ENCODE peak calls at places on chromosomes 7 and 10, in seven cellular contexts. One of them, this sample, is unnamed.

GRCh38 chr10:110698782-110699201 is 54.7 kb downstream of the RBM20 start:
- DNase-seq in endothelial cell of umbilical vein: no peak
- DNase-seq in CD8-positive, alpha-beta T cell: no peak
- DNase-seq in astrocyte of the spinal cord: no peak
- DNase-seq in brain microvascular endothelial cell: no peak
- DNase-seq in fibroblast of lung: peak; percentile 21
- DNase-seq in lower lobe of right lung: no peak
- DNase-seq in this sample: no peak

GRCh38 chr7:50564171-50564570 is 1.0 kb downstream of the DDC start:
- DNase-seq in endothelial cell of umbilical vein: no peak
- DNase-seq in brain microvascular endothelial cell: no peak
- DNase-seq in fibroblast of lung: no peak
- DNase-seq in lower lobe of right lung: no peak
- DNase-seq in CD8-positive, alpha-beta T cell: no peak
- DNase-seq in astrocyte of the spinal cord: no peak
- DNase-seq in this sample: no peak

GRCh38 chr7:48402721-48403120 is 231.5 kb downstream of the ABCA13 start:
- DNase-seq in brain microvascular endothelial cell: no peak
- DNase-seq in astrocyte of the spinal cord: no peak
- DNase-seq in fibroblast of lung: no peak
- DNase-seq in CD8-positive, alpha-beta T cell: no peak
- DNase-seq in lower lobe of right lung: no peak
- DNase-seq in endothelial cell of umbilical vein: no peak
- DNase-seq in this sample: no peak

GRCh38 chr10:46245381-46245900 is 41.4 kb upstream of the ANTXRL start:
- DNase-seq in astrocyte of the spinal cord: no peak
- DNase-seq in endothelial cell of umbilical vein: no peak
- DNase-seq in fibroblast of lung: no peak
- DNase-seq in lower lobe of right lung: no peak
- DNase-seq in CD8-positive, alpha-beta T cell: no peak
- DNase-seq in brain microvascular endothelial cell: no peak
- DNase-seq in this sample: no peak

GRCh38 chr7:99079104-99079503 is 64.8 kb downstream of the SMURF1 start:
- DNase-seq in astrocyte of the spinal cord: no peak
- DNase-seq in lower lobe of right lung: peak; percentile 52
- DNase-seq in fibroblast of lung: no peak
- DNase-seq in endothelial cell of umbilical vein: no peak
- DNase-seq in brain microvascular endothelial cell: no peak
- DNase-seq in CD8-positive, alpha-beta T cell: no peak
- DNase-seq in this sample: no peak

GRCh38 chr10:124264271-124264670 is 154.5 kb downstream of the OAT start:
- DNase-seq in fibroblast of lung: no peak
- DNase-seq in lower lobe of right lung: peak; percentile 39
- DNase-seq in endothelial cell of umbilical vein: no peak
- DNase-seq in astrocyte of the spinal cord: no peak
- DNase-seq in CD8-positive, alpha-beta T cell: no peak
- DNase-seq in brain microvascular endothelial cell: no peak
- DNase-seq in this sample: no peak

GRCh38 chr7:44534501-44534900 is 6.6 kb downstream of the NPC1L1 start:
- DNase-seq in CD8-positive, alpha-beta T cell: peak; percentile 48
- DNase-seq in brain microvascular endothelial cell: no peak
- DNase-seq in fibroblast of lung: no peak
- DNase-seq in lower lobe of right lung: no peak
- DNase-seq in astrocyte of the spinal cord: peak; percentile 6
- DNase-seq in endothelial cell of umbilical vein: peak; percentile 21
- DNase-seq in this sample: peak; percentile 25

GRCh38 chr7:128166603-128167315 is 74.3 kb upstream of the LEP start:
- DNase-seq in brain microvascular endothelial cell: no peak
- DNase-seq in endothelial cell of umbilical vein: no peak
- DNase-seq in astrocyte of the spinal cord: peak; percentile 3
- DNase-seq in CD8-positive, alpha-beta T cell: no peak
- DNase-seq in lower lobe of right lung: no peak
- DNase-seq in fibroblast of lung: peak; percentile 13
- DNase-seq in this sample: no peak

GRCh38 chr7:14698239-14698638 is 204.3 kb downstream of the DGKB start:
- DNase-seq in endothelial cell of umbilical vein: peak; percentile 29
- DNase-seq in lower lobe of right lung: no peak
- DNase-seq in CD8-positive, alpha-beta T cell: no peak
- DNase-seq in brain microvascular endothelial cell: no peak
- DNase-seq in fibroblast of lung: no peak
- DNase-seq in astrocyte of the spinal cord: peak; percentile 24
- DNase-seq in this sample: peak; percentile 14

GRCh38 chr10:21638681-21639080 is 104.6 kb downstream of the MLLT10 start:
- DNase-seq in brain microvascular endothelial cell: no peak
- DNase-seq in lower lobe of right lung: no peak
- DNase-seq in fibroblast of lung: peak; percentile 4
- DNase-seq in endothelial cell of umbilical vein: no peak
- DNase-seq in astrocyte of the spinal cord: no peak
- DNase-seq in CD8-positive, alpha-beta T cell: no peak
- DNase-seq in this sample: peak; percentile 2

GRCh38 chr10:100174699-100175677 is 10.8 kb downstream of the ERLIN1 start:
- DNase-seq in astrocyte of the spinal cord: no peak
- DNase-seq in brain microvascular endothelial cell: no peak
- DNase-seq in lower lobe of right lung: no peak
- DNase-seq in endothelial cell of umbilical vein: no peak
- DNase-seq in CD8-positive, alpha-beta T cell: no peak
- DNase-seq in fibroblast of lung: no peak
- DNase-seq in this sample: no peak

GRCh38 chr10:17029581-17030271 is 99.9 kb downstream of the CUBN start:
- DNase-seq in fibroblast of lung: peak; percentile 90
- DNase-seq in brain microvascular endothelial cell: peak; percentile 93
- DNase-seq in astrocyte of the spinal cord: peak; percentile 86
- DNase-seq in lower lobe of right lung: peak; percentile 77
- DNase-seq in endothelial cell of umbilical vein: peak; percentile 96
- DNase-seq in CD8-positive, alpha-beta T cell: peak; percentile 77
- DNase-seq in this sample: peak; percentile 90

GRCh38 chr7:196778-197321 is 4.5 kb downstream of the FAM20C start:
- DNase-seq in lower lobe of right lung: no peak
- DNase-seq in fibroblast of lung: no peak
- DNase-seq in astrocyte of the spinal cord: no peak
- DNase-seq in CD8-positive, alpha-beta T cell: no peak
- DNase-seq in brain microvascular endothelial cell: no peak
- DNase-seq in endothelial cell of umbilical vein: no peak
- DNase-seq in this sample: no peak

GRCh38 chr7:43869898-43870240 is 552 bp upstream of the MRPS24 start:
- DNase-seq in endothelial cell of umbilical vein: no peak
- DNase-seq in brain microvascular endothelial cell: peak; percentile 87
- DNase-seq in fibroblast of lung: peak; percentile 95
- DNase-seq in lower lobe of right lung: no peak
- DNase-seq in astrocyte of the spinal cord: peak; percentile 88
- DNase-seq in CD8-positive, alpha-beta T cell: no peak
- DNase-seq in this sample: peak; percentile 92

GRCh38 chr10:11150255-11150731 is 132.6 kb downstream of the CELF2 start:
- DNase-seq in lower lobe of right lung: no peak
- DNase-seq in astrocyte of the spinal cord: no peak
- DNase-seq in CD8-positive, alpha-beta T cell: peak; percentile 62
- DNase-seq in endothelial cell of umbilical vein: peak; percentile 39
- DNase-seq in brain microvascular endothelial cell: no peak
- DNase-seq in fibroblast of lung: no peak
- DNase-seq in this sample: no peak

GRCh38 chr10:90718185-90718584 is 139.7 kb downstream of the HTR7 start:
- DNase-seq in brain microvascular endothelial cell: peak; percentile 12
- DNase-seq in lower lobe of right lung: no peak
- DNase-seq in astrocyte of the spinal cord: peak; percentile 18
- DNase-seq in endothelial cell of umbilical vein: no peak
- DNase-seq in fibroblast of lung: peak; percentile 10
- DNase-seq in CD8-positive, alpha-beta T cell: no peak
- DNase-seq in this sample: peak; percentile 19

GRCh38 chr7:18974803-18975202 is 142.6 kb downstream of the TWIST1 start:
- DNase-seq in endothelial cell of umbilical vein: no peak
- DNase-seq in astrocyte of the spinal cord: peak; percentile 57
- DNase-seq in brain microvascular endothelial cell: peak; percentile 24
- DNase-seq in lower lobe of right lung: no peak
- DNase-seq in CD8-positive, alpha-beta T cell: no peak
- DNase-seq in fibroblast of lung: peak; percentile 75
- DNase-seq in this sample: peak; percentile 75

GRCh38 chr7:64876792-64877713 is 26.0 kb upstream of the ZNF273 start:
- DNase-seq in endothelial cell of umbilical vein: no peak
- DNase-seq in lower lobe of right lung: peak; percentile 68
- DNase-seq in CD8-positive, alpha-beta T cell: peak; percentile 75
- DNase-seq in astrocyte of the spinal cord: no peak
- DNase-seq in brain microvascular endothelial cell: peak; percentile 20
- DNase-seq in fibroblast of lung: peak; percentile 16
- DNase-seq in this sample: peak; percentile 24

GRCh38 chr7:130907439-130907838 is 173.4 kb upstream of the KLF14 start:
- DNase-seq in CD8-positive, alpha-beta T cell: no peak
- DNase-seq in lower lobe of right lung: no peak
- DNase-seq in brain microvascular endothelial cell: no peak
- DNase-seq in fibroblast of lung: peak; percentile 65
- DNase-seq in endothelial cell of umbilical vein: no peak
- DNase-seq in astrocyte of the spinal cord: no peak
- DNase-seq in this sample: no peak
- H3K4me3 ChIP-seq in CD8-positive, alpha-beta T cell: no peak overlapping the region
- H3K4me3 ChIP-seq in lower lobe of right lung: no peak overlapping the region
- H3K4me3 ChIP-seq in brain microvascular endothelial cell: no peak overlapping the region
- H3K4me3 ChIP-seq in fibroblast of lung: no peak overlapping the region
- H3K4me3 ChIP-seq in endothelial cell of umbilical vein: no peak overlapping the region
- H3K4me3 ChIP-seq in astrocyte of the spinal cord: peak overlapping the region; percentile 12
- H3K4me3 ChIP-seq in this sample: peak overlapping the region; percentile 28

GRCh38 chr7:33965116-33965827 is 59.9 kb downstream of the BMPER start:
- DNase-seq in astrocyte of the spinal cord: no peak
- DNase-seq in endothelial cell of umbilical vein: no peak
- DNase-seq in CD8-positive, alpha-beta T cell: no peak
- DNase-seq in lower lobe of right lung: no peak
- DNase-seq in brain microvascular endothelial cell: no peak
- DNase-seq in fibroblast of lung: peak; percentile 39
- DNase-seq in this sample: peak; percentile 82
- TF ChIP-seq CTCF in astrocyte of the spinal cord: no peak
- TF ChIP-seq CTCF in endothelial cell of umbilical vein: no peak
- TF ChIP-seq CTCF in CD8-positive, alpha-beta T cell: no peak
- TF ChIP-seq CTCF in lower lobe of right lung: no peak
- TF ChIP-seq CTCF in brain microvascular endothelial cell: no peak
- TF ChIP-seq CTCF in fibroblast of lung: no peak
- TF ChIP-seq CTCF in this sample: no peak

GRCh38 chr7:111240371-111240770 is 149.4 kb downstream of the LRRN3 start:
- DNase-seq in CD8-positive, alpha-beta T cell: no peak
- DNase-seq in endothelial cell of umbilical vein: no peak
- DNase-seq in fibroblast of lung: no peak
- DNase-seq in brain microvascular endothelial cell: no peak
- DNase-seq in astrocyte of the spinal cord: no peak
- DNase-seq in lower lobe of right lung: no peak
- DNase-seq in this sample: no peak
- H3K4me3 ChIP-seq in CD8-positive, alpha-beta T cell: no peak overlapping the region
- H3K4me3 ChIP-seq in endothelial cell of umbilical vein: no peak overlapping the region
- H3K4me3 ChIP-seq in fibroblast of lung: no peak overlapping the region
- H3K4me3 ChIP-seq in brain microvascular endothelial cell: no peak overlapping the region
- H3K4me3 ChIP-seq in astrocyte of the spinal cord: no peak overlapping the region
- H3K4me3 ChIP-seq in lower lobe of right lung: no peak overlapping the region
- H3K4me3 ChIP-seq in this sample: no peak overlapping the region

DNA sequence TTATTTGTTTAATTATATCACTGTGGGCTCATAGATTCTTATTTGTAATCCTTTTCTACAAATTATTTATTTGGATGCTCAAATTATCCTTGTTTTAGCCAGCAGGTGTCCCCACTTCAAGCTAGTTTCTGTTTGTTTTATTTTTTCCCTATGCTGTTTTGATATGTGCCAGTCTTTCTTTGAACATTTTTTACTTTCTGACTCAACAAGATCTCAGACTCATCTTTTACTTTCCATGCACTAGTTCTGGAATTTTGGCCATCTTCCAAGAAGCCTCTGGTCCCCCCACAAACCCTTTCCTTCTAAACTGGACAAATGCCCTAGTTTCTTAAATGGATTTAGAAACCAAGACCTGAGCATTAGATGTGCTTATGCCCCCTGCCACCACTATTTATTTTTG is 11.5 kb upstream of the MRPS16 start:
- DNase-seq in brain microvascular endothelial cell: peak; percentile 11
- DNase-seq in astrocyte of the spinal cord: peak; percentile 34
- DNase-seq in fibroblast of lung: peak; percentile 19
- DNase-seq in CD8-positive, alpha-beta T cell: no peak
- DNase-seq in endothelial cell of umbilical vein: peak; percentile 53
- DNase-seq in lower lobe of right lung: no peak
- DNase-seq in this sample: peak; percentile 55
- TF ChIP-seq CTCF in brain microvascular endothelial cell: peak; percentile 39
- TF ChIP-seq CTCF in astrocyte of the spinal cord: peak; percentile 54
- TF ChIP-seq CTCF in fibroblast of lung: peak; percentile 48
- TF ChIP-seq CTCF in CD8-positive, alpha-beta T cell: peak; percentile 44
- TF ChIP-seq CTCF in endothelial cell of umbilical vein: peak; percentile 51
- TF ChIP-seq CTCF in lower lobe of right lung: peak; percentile 32
- TF ChIP-seq CTCF in this sample: peak; percentile 69

DNA sequence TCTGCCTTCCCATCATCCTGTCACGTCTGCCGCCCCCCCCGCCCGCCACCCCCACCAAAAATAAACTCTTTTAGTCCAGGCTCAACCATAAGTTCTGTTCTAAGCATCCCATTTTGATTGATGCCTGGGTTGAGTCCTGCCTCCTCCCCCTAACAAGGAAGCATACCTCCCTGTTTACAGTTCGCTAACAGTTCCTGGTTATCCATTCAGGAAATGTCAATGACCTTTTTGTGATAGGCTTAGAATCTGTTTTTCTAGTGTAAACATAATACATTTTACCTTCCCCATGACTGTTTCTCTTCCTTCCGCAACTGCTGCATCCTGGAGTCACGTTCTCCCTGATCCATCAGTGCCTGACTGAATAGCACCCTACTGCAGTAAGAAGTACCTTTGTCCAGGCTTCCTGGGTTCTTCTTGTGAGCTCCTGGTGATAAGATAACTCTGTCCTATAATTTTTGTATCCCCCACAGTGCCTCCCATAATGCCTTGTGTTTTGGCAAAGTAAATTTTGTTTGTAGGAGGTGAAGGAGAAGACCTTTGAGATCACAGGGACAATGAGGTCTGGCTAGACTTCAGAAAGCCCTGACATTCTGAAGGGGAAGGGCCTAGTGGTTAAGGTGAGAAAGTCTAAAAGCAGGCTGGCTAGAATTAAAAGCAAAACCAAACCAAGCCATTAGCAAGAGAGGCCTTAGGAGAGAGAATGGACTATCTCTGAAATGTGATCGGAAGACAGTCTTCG is 7.3 kb downstream of the AGFG2 start:
- DNase-seq in endothelial cell of umbilical vein: peak; percentile 86
- DNase-seq in brain microvascular endothelial cell: no peak
- DNase-seq in CD8-positive, alpha-beta T cell: no peak
- DNase-seq in lower lobe of right lung: no peak
- DNase-seq in astrocyte of the spinal cord: no peak
- DNase-seq in fibroblast of lung: peak; percentile 8
- DNase-seq in this sample: no peak
- H3K4me3 ChIP-seq in endothelial cell of umbilical vein: no peak overlapping the region
- H3K4me3 ChIP-seq in brain microvascular endothelial cell: no peak overlapping the region
- H3K4me3 ChIP-seq in CD8-positive, alpha-beta T cell: peak overlapping the region; percentile 6
- H3K4me3 ChIP-seq in lower lobe of right lung: peak overlapping the region; percentile 21
- H3K4me3 ChIP-seq in astrocyte of the spinal cord: no peak overlapping the region
- H3K4me3 ChIP-seq in fibroblast of lung: no peak overlapping the region
- H3K4me3 ChIP-seq in this sample: no peak overlapping the region

DNA sequence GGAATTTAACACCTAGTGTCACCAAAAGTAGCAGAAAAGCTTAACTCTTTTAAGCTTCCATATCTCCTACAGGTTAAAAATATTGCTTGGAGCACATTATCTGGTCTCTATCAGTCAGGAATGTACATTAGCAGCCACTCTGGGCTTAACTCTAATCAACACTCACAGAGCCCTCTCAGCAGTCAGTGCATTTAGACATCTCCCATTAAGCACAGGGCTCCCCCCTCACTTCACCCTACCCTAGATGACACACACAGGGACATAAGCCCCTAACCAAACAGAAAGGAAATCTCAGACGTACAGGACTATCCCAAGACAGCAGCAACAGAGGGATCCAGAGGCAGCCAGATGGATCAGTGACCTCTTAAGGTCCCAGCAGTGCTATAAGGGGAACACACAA is 26.4 kb downstream of the FBXW4 start:
- DNase-seq in brain microvascular endothelial cell: no peak
- DNase-seq in CD8-positive, alpha-beta T cell: no peak
- DNase-seq in fibroblast of lung: no peak
- DNase-seq in lower lobe of right lung: no peak
- DNase-seq in endothelial cell of umbilical vein: no peak
- DNase-seq in astrocyte of the spinal cord: no peak
- DNase-seq in this sample: no peak
- TF ChIP-seq CTCF in brain microvascular endothelial cell: no peak
- TF ChIP-seq CTCF in CD8-positive, alpha-beta T cell: no peak
- TF ChIP-seq CTCF in fibroblast of lung: no peak
- TF ChIP-seq CTCF in lower lobe of right lung: no peak
- TF ChIP-seq CTCF in endothelial cell of umbilical vein: no peak
- TF ChIP-seq CTCF in astrocyte of the spinal cord: no peak
- TF ChIP-seq CTCF in this sample: no peak